ENCODE peak calls at places on chromosome 19, in five cellular contexts. One of them, this sample, is unnamed.

GRCh38 chr19:927044-927706 is 1.3 kb downstream of the ARID3A start:
- DNase-seq in sigmoid colon: peak; percentile 93
- DNase-seq in stomach: peak; percentile 55
- DNase-seq in H1: no peak
- DNase-seq in suprapubic skin: peak; percentile 93
- DNase-seq in this sample: peak; percentile 71

GRCh38 chr19:55212447-55212846 is 3.1 kb upstream of the PTPRH start:
- DNase-seq in H1: no peak
- DNase-seq in sigmoid colon: no peak
- DNase-seq in stomach: no peak
- DNase-seq in suprapubic skin: no peak
- DNase-seq in this sample: no peak

GRCh38 chr19:33554821-33555220 is 33.2 kb upstream of the PEPD start:
- DNase-seq in suprapubic skin: no peak
- DNase-seq in stomach: no peak
- DNase-seq in sigmoid colon: peak; percentile 13
- DNase-seq in H1: no peak
- DNase-seq in this sample: no peak

GRCh38 chr19:46890423-46891170 is 29.8 kb downstream of the ARHGAP35 start:
- DNase-seq in stomach: no peak
- DNase-seq in sigmoid colon: no peak
- DNase-seq in H1: no peak
- DNase-seq in suprapubic skin: no peak
- DNase-seq in this sample: no peak

GRCh38 chr19:36009220-36009619 is 607 bp upstream of the SYNE4 start:
- DNase-seq in stomach: peak; percentile 72
- DNase-seq in sigmoid colon: peak; percentile 90
- DNase-seq in H1: no peak
- DNase-seq in suprapubic skin: no peak
- DNase-seq in this sample: peak; percentile 44

GRCh38 chr19:51333836-51334460 is 8.0 kb downstream of the VSIG10L start:
- DNase-seq in stomach: no peak
- DNase-seq in H1: no peak
- DNase-seq in sigmoid colon: no peak
- DNase-seq in suprapubic skin: no peak
- DNase-seq in this sample: no peak

GRCh38 chr19:50025022-50025793 is at the start of gene VRK3:
- DNase-seq in sigmoid colon: peak; percentile 100
- DNase-seq in stomach: peak; percentile 99
- DNase-seq in suprapubic skin: peak; percentile 99
- DNase-seq in H1: peak; percentile 98
- DNase-seq in this sample: peak; percentile 97

GRCh38 chr19:8610041-8610927 is at the start of gene ADAMTS10:
- DNase-seq in H1: no peak
- DNase-seq in suprapubic skin: no peak
- DNase-seq in sigmoid colon: peak; percentile 71
- DNase-seq in stomach: no peak
- DNase-seq in this sample: no peak

GRCh38 chr19:10111405-10111811 is at the start of gene P2RY11:
- DNase-seq in stomach: no peak
- DNase-seq in sigmoid colon: no peak
- DNase-seq in H1: no peak
- DNase-seq in suprapubic skin: no peak
- DNase-seq in this sample: no peak

GRCh38 chr19:35715981-35716734 is 1.6 kb upstream of the KMT2B start:
- DNase-seq in stomach: peak; percentile 66
- DNase-seq in suprapubic skin: peak; percentile 81
- DNase-seq in sigmoid colon: peak; percentile 83
- DNase-seq in H1: no peak
- DNase-seq in this sample: no peak

GRCh38 chr19:43777163-43777700 is 3.5 kb downstream of the KCNN4 start:
- DNase-seq in H1: no peak
- DNase-seq in stomach: no peak
- DNase-seq in sigmoid colon: no peak
- DNase-seq in suprapubic skin: no peak
- DNase-seq in this sample: no peak

GRCh38 chr19:16244091-16244490 is 46.4 kb downstream of the AP1M1 start:
- DNase-seq in suprapubic skin: no peak
- DNase-seq in H1: no peak
- DNase-seq in sigmoid colon: no peak
- DNase-seq in stomach: no peak
- DNase-seq in this sample: no peak

GRCh38 chr19:9321338-9321737 is 2.6 kb upstream of the ZNF559 start:
- DNase-seq in stomach: no peak
- DNase-seq in H1: no peak
- DNase-seq in sigmoid colon: no peak
- DNase-seq in suprapubic skin: no peak
- DNase-seq in this sample: no peak

GRCh38 chr19:9078651-9079050 is 8.2 kb upstream of the OR1M1 start:
- DNase-seq in sigmoid colon: no peak
- DNase-seq in suprapubic skin: no peak
- DNase-seq in H1: no peak
- DNase-seq in stomach: no peak
- DNase-seq in this sample: no peak

GRCh38 chr19:51127755-51128154 is 3.0 kb downstream of the SIGLEC9 start:
- DNase-seq in H1: no peak
- DNase-seq in suprapubic skin: peak; percentile 66
- DNase-seq in stomach: no peak
- DNase-seq in sigmoid colon: peak; percentile 79
- DNase-seq in this sample: no peak

DNA sequence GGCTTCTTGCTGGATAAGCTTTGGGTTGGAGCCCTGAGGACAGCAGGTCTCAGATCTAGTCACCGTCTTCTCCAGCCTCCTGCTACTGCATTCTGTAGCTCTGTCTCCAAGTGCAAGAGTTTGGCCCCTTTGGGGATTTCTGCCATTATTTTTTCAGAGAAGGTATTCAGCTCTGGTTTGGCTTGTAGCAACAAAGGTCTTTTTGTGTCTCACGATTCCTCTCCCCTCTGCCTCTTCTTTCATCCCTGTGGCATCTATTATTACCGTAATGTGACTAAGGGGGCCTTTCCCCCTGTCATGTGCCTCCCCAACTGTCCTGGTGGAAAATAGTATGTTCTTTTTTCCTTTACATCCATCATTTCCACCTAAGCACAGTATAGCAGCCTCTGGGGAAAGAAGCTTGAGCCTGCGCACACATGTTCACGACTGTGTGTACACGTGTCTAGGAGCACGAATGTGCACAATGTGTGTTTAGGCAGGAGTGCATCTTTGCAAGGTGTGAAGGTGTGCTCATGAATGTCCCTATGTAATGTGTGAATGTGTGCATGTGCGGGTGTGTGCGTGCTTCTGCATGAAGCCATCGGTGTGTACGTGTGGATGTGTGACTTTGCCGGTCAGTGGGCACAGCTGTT is 273.9 kb downstream of the ZNF536 start:
- DNase-seq in H1: no peak
- DNase-seq in stomach: no peak
- DNase-seq in suprapubic skin: no peak
- DNase-seq in sigmoid colon: peak; percentile 6
- DNase-seq in this sample: no peak
- H3K27me3 ChIP-seq in H1: no peaks in the 10 kb centered on the region
- H3K27me3 ChIP-seq in stomach: no peaks in the 10 kb centered on the region
- H3K27me3 ChIP-seq in suprapubic skin: peaks cover 41% of the 10 kb centered on the region
- H3K27me3 ChIP-seq in sigmoid colon: peaks cover 25% of the 10 kb centered on the region
- H3K27me3 ChIP-seq in this sample: peaks cover 13% of the 10 kb centered on the region

GRCh38 chr19:39518458-39518857 is 3.5 kb downstream of the SELENOV start:
- DNase-seq in suprapubic skin: no peak
- DNase-seq in sigmoid colon: no peak
- DNase-seq in H1: no peak
- DNase-seq in stomach: no peak
- DNase-seq in this sample: no peak
- H3K4me3 ChIP-seq in suprapubic skin: no peak overlapping the region
- H3K4me3 ChIP-seq in sigmoid colon: no peak overlapping the region
- H3K4me3 ChIP-seq in H1: peak overlapping the region; percentile 26
- H3K4me3 ChIP-seq in stomach: no peak overlapping the region
- H3K4me3 ChIP-seq in this sample: no peak overlapping the region

DNA sequence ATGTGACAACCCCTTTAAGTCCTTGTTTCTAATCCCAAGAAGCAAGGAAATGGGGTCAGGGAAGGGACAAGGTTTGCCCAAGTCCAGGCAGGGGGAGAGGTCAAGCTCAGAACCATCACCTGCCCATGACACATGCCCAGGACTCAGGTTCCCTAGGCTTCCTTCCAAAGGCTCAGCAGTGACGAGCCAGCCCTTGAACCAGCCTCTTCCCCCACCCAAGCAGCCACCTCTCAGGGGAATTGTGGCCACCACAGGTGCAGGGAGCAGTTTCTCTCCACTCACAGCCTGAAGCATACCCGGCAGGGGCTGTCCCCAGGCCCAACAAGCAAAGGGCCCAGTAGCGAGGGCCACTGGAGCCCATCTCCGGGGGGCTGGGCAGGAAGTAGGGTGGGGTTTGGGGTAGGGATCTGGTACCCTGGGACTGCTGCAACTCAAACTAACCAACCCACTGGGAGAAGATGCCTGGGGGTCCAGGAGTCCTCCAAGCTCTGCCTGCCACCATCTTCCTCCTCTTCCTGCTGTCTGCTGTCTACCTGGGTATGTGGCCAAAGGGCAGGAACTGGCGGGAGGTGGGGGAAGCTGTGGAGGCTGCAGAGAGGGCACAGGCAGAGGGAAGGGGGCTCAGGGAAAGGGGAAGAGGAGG is at the start of gene CD79A:
- DNase-seq in stomach: no peak
- DNase-seq in H1: no peak
- DNase-seq in suprapubic skin: no peak
- DNase-seq in sigmoid colon: no peak
- DNase-seq in this sample: no peak
- TF ChIP-seq EP300 in stomach: no peak
- TF ChIP-seq EP300 in H1: no peak
- TF ChIP-seq EP300 in suprapubic skin: no peak
- TF ChIP-seq EP300 in sigmoid colon: no peak
- TF ChIP-seq EP300 in this sample: no peak

DNA sequence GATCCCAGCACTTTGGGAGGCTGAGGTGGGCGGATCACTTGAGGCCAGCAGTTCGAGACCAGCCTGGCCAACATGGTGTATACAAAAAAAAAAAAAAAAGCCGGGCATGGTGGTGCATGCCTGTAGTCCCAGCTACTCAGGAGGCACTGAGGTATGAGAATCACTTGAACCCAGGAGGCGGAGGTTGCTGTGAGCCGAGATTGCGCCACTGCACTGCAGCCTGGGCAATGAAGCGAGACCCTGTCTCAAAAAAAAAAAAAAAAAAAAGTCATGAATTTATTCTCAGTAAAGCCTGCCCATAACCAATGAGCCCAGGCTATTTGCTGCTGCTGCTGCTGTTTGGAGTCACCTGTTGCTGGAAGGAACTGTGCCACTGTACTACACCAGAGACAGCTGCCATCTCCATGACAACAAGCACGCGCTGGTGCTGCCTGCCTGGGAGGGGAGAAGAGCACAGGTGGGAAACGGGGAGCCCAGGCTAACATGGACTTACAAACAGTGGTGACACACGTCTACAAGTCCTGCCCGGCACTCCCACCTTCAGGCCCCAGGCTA is 11.3 kb downstream of the ZFR2 start:
- DNase-seq in H1: no peak
- DNase-seq in suprapubic skin: no peak
- DNase-seq in stomach: no peak
- DNase-seq in sigmoid colon: no peak
- DNase-seq in this sample: no peak
- H3K27me3 ChIP-seq in H1: no peaks in the 10 kb centered on the region
- H3K27me3 ChIP-seq in suprapubic skin: peaks cover 9% of the 10 kb centered on the region
- H3K27me3 ChIP-seq in stomach: no peaks in the 10 kb centered on the region
- H3K27me3 ChIP-seq in sigmoid colon: no peaks in the 10 kb centered on the region
- H3K27me3 ChIP-seq in this sample: no peaks in the 10 kb centered on the region

GRCh38 chr19:12754465-12755196 is 3.0 kb downstream of the BEST2 start:
- DNase-seq in H1: no peak
- DNase-seq in stomach: no peak
- DNase-seq in sigmoid colon: no peak
- DNase-seq in suprapubic skin: no peak
- DNase-seq in this sample: no peak

GRCh38 chr19:12756150-12756883 is 4.7 kb downstream of the BEST2 start:
- DNase-seq in stomach: no peak
- DNase-seq in sigmoid colon: no peak
- DNase-seq in H1: no peak
- DNase-seq in suprapubic skin: no peak
- DNase-seq in this sample: no peak

GRCh38 chr19:12759686-12760085 is 8.1 kb downstream of the BEST2 start:
- DNase-seq in suprapubic skin: no peak
- DNase-seq in H1: no peak
- DNase-seq in stomach: no peak
- DNase-seq in sigmoid colon: no peak
- DNase-seq in this sample: no peak

GRCh38 chr19:12763100-12763499 is 11.5 kb downstream of the BEST2 start:
- DNase-seq in stomach: no peak
- DNase-seq in H1: no peak
- DNase-seq in sigmoid colon: no peak
- DNase-seq in suprapubic skin: no peak
- DNase-seq in this sample: no peak

DNA sequence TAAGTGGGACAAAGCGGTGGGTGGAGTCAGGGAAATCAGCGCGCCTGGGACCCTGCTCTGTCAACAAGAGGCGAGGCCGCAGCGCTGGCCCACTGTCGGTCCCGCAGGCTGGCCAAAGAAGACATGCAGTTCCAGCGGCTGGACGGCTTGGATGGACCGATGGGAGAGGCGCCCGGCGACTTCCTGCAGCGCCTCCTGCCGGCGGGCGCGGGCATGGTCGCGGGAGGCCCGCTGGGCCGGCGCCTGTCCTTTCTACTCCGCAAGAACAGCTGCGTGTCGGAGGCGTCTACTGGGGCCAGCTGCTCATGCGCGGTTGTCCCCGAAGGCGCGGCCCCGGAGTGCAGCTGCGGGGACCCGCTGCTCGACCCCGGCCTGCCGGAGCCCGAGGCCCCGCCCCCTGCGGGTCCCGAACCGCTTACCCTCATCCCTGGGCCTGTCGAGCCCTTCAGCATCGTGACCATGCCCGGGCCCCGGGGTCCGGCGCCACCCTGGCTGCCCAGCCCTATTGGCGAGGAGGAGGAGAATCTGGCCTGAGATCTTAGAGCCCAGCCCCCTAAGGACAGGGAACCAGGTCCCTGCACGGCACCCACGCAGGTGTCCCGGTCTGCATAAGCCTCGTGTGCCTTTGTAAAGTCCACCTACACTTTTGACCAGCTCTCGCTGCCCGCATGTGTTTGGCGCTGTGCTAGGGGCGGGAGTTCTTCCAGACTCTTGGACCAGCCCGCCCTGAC is 6.1 kb downstream of the BEST2 start:
- DNase-seq in suprapubic skin: no peak
- DNase-seq in stomach: peak; percentile 76
- DNase-seq in sigmoid colon: peak; percentile 87
- DNase-seq in H1: peak; percentile 83
- DNase-seq in this sample: no peak
- H3K4me3 ChIP-seq in suprapubic skin: peak overlapping the region; percentile 45
- H3K4me3 ChIP-seq in stomach: peak overlapping the region; percentile 44
- H3K4me3 ChIP-seq in sigmoid colon: peak overlapping the region; percentile 28
- H3K4me3 ChIP-seq in H1: peak overlapping the region; percentile 59
- H3K4me3 ChIP-seq in this sample: peak overlapping the region; percentile 4

DNA sequence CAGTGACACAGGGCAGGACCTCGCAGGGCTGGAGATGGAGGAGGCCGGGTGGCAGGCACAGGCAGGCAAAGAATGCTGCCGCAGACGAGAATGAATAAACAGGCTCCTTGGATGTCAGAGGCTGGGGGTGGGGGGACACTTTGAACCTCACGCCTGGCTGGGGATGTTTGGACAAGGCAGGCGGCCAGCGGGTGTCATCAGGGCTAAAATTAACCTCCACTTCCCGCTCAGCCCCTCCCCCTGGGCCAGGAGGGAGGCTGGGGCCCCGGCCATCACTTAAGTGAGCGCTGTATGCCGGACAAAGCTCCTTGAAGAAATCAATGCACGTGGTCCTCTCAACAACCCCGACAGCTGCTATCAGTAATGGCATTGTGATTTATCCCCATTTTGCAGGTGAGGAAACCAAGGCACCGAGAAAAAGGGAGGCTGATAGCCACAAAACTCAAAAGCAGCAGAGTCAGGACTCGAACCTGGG is 10.3 kb upstream of the FUT5 start:
- DNase-seq in sigmoid colon: peak; percentile 97
- DNase-seq in suprapubic skin: no peak
- DNase-seq in H1: no peak
- DNase-seq in stomach: no peak
- DNase-seq in this sample: no peak
- TF ChIP-seq EP300 in sigmoid colon: no peak
- TF ChIP-seq EP300 in suprapubic skin: no peak
- TF ChIP-seq EP300 in H1: no peak
- TF ChIP-seq EP300 in stomach: peak; percentile 37
- TF ChIP-seq EP300 in this sample: no peak